ENCODE peak calls at places on chromosomes 7 and 10, in nine cellular contexts. K is AG10803; M is nucleus accumbens; J is T-helper 2 cell; B is NCI-H460; A is ACHN; S is astrocyte; W is dorsolateral prefrontal cortex; Y is CD4-positive, alpha-beta memory T cell. F is an unnamed sample.

GRCh38 chr10:101536800-101537199 is 51.3 kb downstream of the POLL start:
- DNase-seq in K (peak; percentile 21), M (no peak), J (no peak), B (peak; percentile 21), A (peak; percentile 55), S (no peak), W (no peak), Y (peak; percentile 24), F (peak; percentile 23)

GRCh38 chr10:31687545-31688482 is 240.8 kb downstream of the ARHGAP12 start:
- DNase-seq in K (no peak), M (no peak), J (no peak), B (no peak), A (no peak), S (no peak), W (no peak), Y (peak; percentile 13), F (no peak)

GRCh38 chr10:72796042-72796441 is 97.5 kb upstream of the OIT3 start:
- DNase-seq in K (peak; percentile 41), M (no peak), J (no peak), B (no peak), A (no peak), S (peak; percentile 45), W (no peak), Y (no peak), F (no peak)

GRCh38 chr7:94907420-94908203 is at the start of gene PPP1R9A:
- DNase-seq in K (no peak), M (peak; percentile 54), J (no peak), B (peak; percentile 15), A (peak; percentile 84), S (peak; percentile 20), W (peak; percentile 50), Y (no peak), F (peak; percentile 63)

GRCh38 chr10:71396084-71396713 is 521 bp upstream of the CDH23 start:
- DNase-seq in K (no peak), M (peak; percentile 46), J (no peak), B (no peak), A (no peak), S (peak; percentile 14), W (no peak), Y (peak; percentile 20), F (no peak)

GRCh38 chr10:111035542-111035941 is 41.3 kb upstream of the ADRA2A start:
- DNase-seq in K (peak; percentile 12), M (no peak), J (no peak), B (no peak), A (no peak), S (no peak), W (no peak), Y (no peak), F (no peak)

GRCh38 chr7:103870664-103871063 is 118.8 kb downstream of the RELN start:
- DNase-seq in K (no peak), M (no peak), J (no peak), B (no peak), A (no peak), S (no peak), W (no peak), Y (no peak), F (no peak)

GRCh38 chr10:75233444-75234016 is 2.2 kb downstream of the COMTD1 start:
- DNase-seq in K (no peak), M (no peak), J (no peak), B (no peak), A (no peak), S (no peak), W (no peak), Y (no peak), F (no peak)

GRCh38 chr7:9698375-9698774 is 1265.0 kb downstream of the NXPH1 start:
- DNase-seq in K (no peak), M (no peak), J (no peak), B (no peak), A (no peak), S (no peak), W (no peak), Y (no peak), F (no peak)

GRCh38 chr7:112290065-112290464 is 83.6 kb downstream of the ZNF277 start:
- DNase-seq in K (peak; percentile 57), M (no peak), J (no peak), B (no peak), A (peak; percentile 62), S (peak; percentile 66), W (no peak), Y (no peak), F (no peak)

GRCh38 chr7:2757361-2757903 is 69.4 kb downstream of the AMZ1 start:
- DNase-seq in K (peak; percentile 64), M (peak; percentile 57), J (no peak), B (no peak), A (peak; percentile 76), S (no peak), W (no peak), Y (no peak), F (no peak)

GRCh38 chr7:134365341-134366054 is 48.8 kb upstream of the SLC35B4 start:
- DNase-seq in K (peak; percentile 89), M (no peak), J (no peak), B (no peak), A (no peak), S (peak; percentile 48), W (no peak), Y (no peak), F (no peak)

GRCh38 chr10:33353334-33353733 is 18.9 kb upstream of the NRP1 start:
- DNase-seq in K (no peak), M (peak; percentile 31), J (no peak), B (no peak), A (no peak), S (no peak), W (peak; percentile 33), Y (no peak), F (no peak)

GRCh38 chr10:110681023-110681681 is 37.0 kb downstream of the RBM20 start:
- DNase-seq in K (no peak), M (no peak), J (no peak), B (peak; percentile 46), A (peak; percentile 61), S (no peak), W (no peak), Y (peak; percentile 9), F (peak; percentile 32)

GRCh38 chr7:32462451-32462850 is 27.7 kb downstream of the LSM5 start:
- DNase-seq in K (no peak), M (no peak), J (no peak), B (no peak), A (no peak), S (no peak), W (no peak), Y (no peak), F (no peak)

GRCh38 chr10:102230861-102231356 is 4.8 kb downstream of the ELOVL3 start:
- DNase-seq in K (no peak), M (no peak), J (peak; percentile 38), B (no peak), A (peak; percentile 76), S (no peak), W (no peak), Y (peak; percentile 41), F (no peak)

GRCh38 chr10:93554760-93555432 is 11.6 kb upstream of the FFAR4 start:
- DNase-seq in K (peak; percentile 45), M (peak; percentile 27), J (no peak), B (peak; percentile 66), A (peak; percentile 74), S (peak; percentile 18), W (peak; percentile 66), Y (no peak), F (peak; percentile 68)

GRCh38 chr10:6008497-6009142 is 31.3 kb upstream of the IL15RA start:
- DNase-seq in K (no peak), M (no peak), J (no peak), B (no peak), A (no peak), S (peak; percentile 17), W (no peak), Y (no peak), F (no peak)

GRCh38 chr7:154859747-154860620 is 142.9 kb downstream of the PAXIP1 start:
- DNase-seq in K (no peak), M (no peak), J (no peak), B (no peak), A (no peak), S (no peak), W (peak; percentile 20), Y (no peak), F (no peak)

GRCh38 chr10:71613303-71613777 is 106.2 kb downstream of the C10orf105 start:
- DNase-seq in K (peak; percentile 16), M (no peak), J (no peak), B (no peak), A (no peak), S (no peak), W (no peak), Y (no peak), F (no peak)

GRCh38 chr10:14653271-14654161 is 121.2 kb downstream of the FAM107B start:
- DNase-seq in K (peak; percentile 86), M (no peak), J (no peak), B (peak; percentile 71), A (peak; percentile 22), S (peak; percentile 70), W (no peak), Y (peak; percentile 41), F (no peak)

GRCh38 chr7:121015560-121015959 is 27.0 kb downstream of the CPED1 start:
- DNase-seq in K (no peak), M (no peak), J (no peak), B (no peak), A (no peak), S (no peak), W (no peak), Y (no peak), F (no peak)

GRCh38 chr10:121838931-121839330 is 88.9 kb downstream of the ATE1 start:
- DNase-seq in K (no peak), M (no peak), J (no peak), B (no peak), A (no peak), S (no peak), W (no peak), Y (no peak), F (no peak)

GRCh38 chr10:83023647-83024046 is 1115.7 kb upstream of the GHITM start:
- DNase-seq in K (no peak), M (no peak), J (no peak), B (no peak), A (no peak), S (no peak), W (no peak), Y (no peak), F (no peak)

GRCh38 chr10:123993534-123994416 is 99.6 kb downstream of the CHST15 start:
- DNase-seq in K (no peak), M (no peak), J (no peak), B (no peak), A (no peak), S (no peak), W (no peak), Y (no peak), F (no peak)

GRCh38 chr7:121020652-121021051 is 32.1 kb downstream of the CPED1 start:
- DNase-seq in K (peak; percentile 73), M (no peak), J (no peak), B (peak; percentile 65), A (no peak), S (peak; percentile 58), W (no peak), Y (no peak), F (no peak)

GRCh38 chr10:86667421-86668181 is 710 bp upstream of the LDB3 start:
- DNase-seq in K (no peak), M (peak; percentile 11), J (no peak), B (no peak), A (no peak), S (no peak), W (no peak), Y (no peak), F (no peak)

GRCh38 chr10:133019651-133020050 is 68.1 kb upstream of the ADGRA1 start:
- DNase-seq in K (no peak), M (no peak), J (no peak), B (no peak), A (no peak), S (no peak), W (no peak), Y (no peak), F (no peak)

GRCh38 chr7:16670021-16670420 is 24.0 kb downstream of the BZW2 start:
- DNase-seq in K (peak; percentile 64), M (no peak), J (no peak), B (no peak), A (no peak), S (peak; percentile 74), W (no peak), Y (no peak), F (no peak)

GRCh38 chr10:79061441-79062315 is 7.1 kb upstream of the ZMIZ1 start:
- DNase-seq in K (no peak), M (no peak), J (no peak), B (no peak), A (no peak), S (no peak), W (no peak), Y (no peak), F (no peak)

GRCh38 chr10:124367936-124368335 is 50.8 kb downstream of the OAT start:
- DNase-seq in K (no peak), M (no peak), J (no peak), B (no peak), A (no peak), S (no peak), W (no peak), Y (no peak), F (no peak)